ENCODE peak calls at places on chromosomes 7 and 10, in seven cellular contexts. A, S, U, W, J, K and B are unnamed samples.

GRCh38 chr7:123823898-123824753 is 20.8 kb upstream of the HYAL4 start:
- DNase-seq in U (no peak), W (no peak), S (no peak), J (no peak), K (no peak), A (no peak), B (no peak)

GRCh38 chr10:94358480-94358879 is 4.3 kb downstream of the NOC3L start:
- DNase-seq in W (no peak), U (no peak), S (no peak), J (no peak), A (no peak), K (no peak), B (no peak)

GRCh38 chr10:62377026-62377415 is 2.9 kb downstream of the ZNF365 start:
- DNase-seq in K (no peak), W (no peak), U (no peak), J (no peak), A (no peak), S (no peak), B (no peak)

GRCh38 chr10:3010819-3011422 is 56.4 kb upstream of the PFKP start:
- DNase-seq in W (no peak), K (no peak), S (no peak), A (no peak), U (peak; percentile 62), J (no peak), B (no peak)

GRCh38 chr10:133526957-133527588 is at the start of gene CYP2E1:
- DNase-seq in U (no peak), K (no peak), W (no peak), S (no peak), J (no peak), A (no peak), B (no peak)

GRCh38 chr7:102433319-102434038 is at the start of gene ORAI2:
- DNase-seq in A (peak; percentile 37), S (peak; percentile 12), J (peak; percentile 76), W (peak; percentile 75), K (peak; percentile 90), U (peak; percentile 92), B (peak; percentile 83)

GRCh38 chr10:96995851-96996250 is 163.8 kb downstream of the LCOR start:
- DNase-seq in J (no peak), A (no peak), U (no peak), S (no peak), W (no peak), K (no peak), B (no peak)

GRCh38 chr7:24965831-24966708 is 13.9 kb downstream of the OSBPL3 start:
- DNase-seq in J (no peak), W (no peak), S (no peak), U (no peak), K (peak; percentile 59), A (no peak), B (no peak)

GRCh38 chr7:40470817-40471216 is 336.0 kb downstream of the SUGCT start:
- DNase-seq in J (no peak), W (no peak), U (no peak), A (no peak), S (no peak), K (no peak), B (no peak)